ENCODE peak calls at places on chromosomes 5 and 9, in six cellular contexts. One of them, this sample, is unnamed.

GRCh38 chr5:158654415-158654814 is 445.3 kb downstream of the EBF1 start:
- DNase-seq in heart left ventricle: no peak
- DNase-seq in cardiac muscle cell: no peak
- DNase-seq in tibial nerve: no peak
- DNase-seq in transverse colon: no peak
- DNase-seq in GM13976: no peak
- DNase-seq in this sample: no peak

GRCh38 chr5:124747770-124748686 is 1.6 kb upstream of the ZNF608 start:
- DNase-seq in tibial nerve: no peak
- DNase-seq in transverse colon: no peak
- DNase-seq in cardiac muscle cell: peak
- DNase-seq in GM13976: no peak
- DNase-seq in heart left ventricle: no peak
- DNase-seq in this sample: no peak

GRCh38 chr9:78131969-78132687 is 100.5 kb upstream of the GNAQ start:
- DNase-seq in tibial nerve: no peak
- DNase-seq in heart left ventricle: no peak
- DNase-seq in transverse colon: no peak
- DNase-seq in GM13976: no peak
- DNase-seq in cardiac muscle cell: no peak
- DNase-seq in this sample: no peak

GRCh38 chr9:105608685-105609598 is 51.0 kb downstream of the FKTN start:
- DNase-seq in cardiac muscle cell: peak
- DNase-seq in tibial nerve: no peak
- DNase-seq in GM13976: peak
- DNase-seq in transverse colon: no peak
- DNase-seq in heart left ventricle: no peak
- DNase-seq in this sample: no peak

GRCh38 chr9:126614088-126614454 is 343 bp downstream of the LMX1B start:
- DNase-seq in transverse colon: no peak
- DNase-seq in tibial nerve: no peak
- DNase-seq in GM13976: no peak
- DNase-seq in heart left ventricle: no peak
- DNase-seq in cardiac muscle cell: no peak
- DNase-seq in this sample: no peak

GRCh38 chr5:14029185-14029584 is 84.7 kb upstream of the DNAH5 start:
- DNase-seq in tibial nerve: no peak
- DNase-seq in cardiac muscle cell: no peak
- DNase-seq in GM13976: no peak
- DNase-seq in transverse colon: no peak
- DNase-seq in heart left ventricle: no peak
- DNase-seq in this sample: no peak

GRCh38 chr9:93159601-93160418 is 24.1 kb upstream of the WNK2 start:
- DNase-seq in GM13976: peak
- DNase-seq in heart left ventricle: peak
- DNase-seq in cardiac muscle cell: peak
- DNase-seq in transverse colon: peak
- DNase-seq in tibial nerve: peak
- DNase-seq in this sample: peak

GRCh38 chr5:79130781-79131180 is 19.2 kb downstream of the BHMT start:
- DNase-seq in GM13976: no peak
- DNase-seq in tibial nerve: no peak
- DNase-seq in transverse colon: no peak
- DNase-seq in heart left ventricle: no peak
- DNase-seq in cardiac muscle cell: no peak
- DNase-seq in this sample: no peak

GRCh38 chr5:181217111-181217804 is 5.8 kb upstream of the TRIM41 start:
- DNase-seq in GM13976: peak
- DNase-seq in cardiac muscle cell: peak
- DNase-seq in heart left ventricle: no peak
- DNase-seq in tibial nerve: no peak
- DNase-seq in transverse colon: peak
- DNase-seq in this sample: peak

GRCh38 chr9:38620483-38621433 is at the start of gene ANKRD18A:
- DNase-seq in GM13976: peak
- DNase-seq in transverse colon: peak
- DNase-seq in heart left ventricle: peak
- DNase-seq in cardiac muscle cell: peak
- DNase-seq in tibial nerve: no peak
- DNase-seq in this sample: peak

GRCh38 chr5:143648696-143649095 is 163.3 kb upstream of the HMHB1 start:
- DNase-seq in tibial nerve: no peak
- DNase-seq in transverse colon: no peak
- DNase-seq in heart left ventricle: no peak
- DNase-seq in cardiac muscle cell: no peak
- DNase-seq in GM13976: no peak
- DNase-seq in this sample: peak
- TF ChIP-seq CTCF in tibial nerve: no peak
- TF ChIP-seq CTCF in transverse colon: no peak
- TF ChIP-seq CTCF in heart left ventricle: no peak
- TF ChIP-seq CTCF in cardiac muscle cell: no peak
- TF ChIP-seq CTCF in GM13976: no peak
- TF ChIP-seq CTCF in this sample: no peak

GRCh38 chr9:16871358-16872151 is 1.1 kb upstream of the BNC2 start:
- DNase-seq in heart left ventricle: peak
- DNase-seq in cardiac muscle cell: peak
- DNase-seq in transverse colon: peak
- DNase-seq in tibial nerve: peak
- DNase-seq in GM13976: peak
- DNase-seq in this sample: peak
- TF ChIP-seq CTCF in heart left ventricle: no peak
- TF ChIP-seq CTCF in cardiac muscle cell: no peak
- TF ChIP-seq CTCF in transverse colon: peak
- TF ChIP-seq CTCF in tibial nerve: no peak
- TF ChIP-seq CTCF in GM13976: no peak
- TF ChIP-seq CTCF in this sample: no peak

DNA sequence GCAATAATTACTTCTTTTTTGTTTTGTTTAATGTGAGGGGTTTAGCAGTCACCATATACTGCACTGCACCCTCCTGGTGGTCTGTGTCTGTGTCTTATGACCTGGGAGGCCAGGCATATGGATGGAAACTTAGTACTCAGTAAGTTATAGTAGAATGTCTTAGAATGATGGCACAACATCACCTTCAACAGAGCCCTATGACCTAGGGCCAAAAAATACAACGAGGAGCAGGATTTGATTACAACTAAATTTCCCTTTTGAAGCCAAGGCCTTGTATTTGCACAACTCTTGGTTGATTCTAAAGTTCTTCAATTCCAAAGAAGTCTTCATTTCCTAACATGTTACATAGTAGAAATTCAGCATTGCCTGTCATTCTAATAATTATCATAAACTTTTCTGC is 422.1 kb upstream of the PIK3R1 start:
- DNase-seq in heart left ventricle: no peak
- DNase-seq in transverse colon: no peak
- DNase-seq in GM13976: no peak
- DNase-seq in cardiac muscle cell: no peak
- DNase-seq in tibial nerve: no peak
- DNase-seq in this sample: no peak
- TF ChIP-seq CTCF in heart left ventricle: no peak
- TF ChIP-seq CTCF in transverse colon: no peak
- TF ChIP-seq CTCF in GM13976: no peak
- TF ChIP-seq CTCF in cardiac muscle cell: no peak
- TF ChIP-seq CTCF in tibial nerve: no peak
- TF ChIP-seq CTCF in this sample: no peak

DNA sequence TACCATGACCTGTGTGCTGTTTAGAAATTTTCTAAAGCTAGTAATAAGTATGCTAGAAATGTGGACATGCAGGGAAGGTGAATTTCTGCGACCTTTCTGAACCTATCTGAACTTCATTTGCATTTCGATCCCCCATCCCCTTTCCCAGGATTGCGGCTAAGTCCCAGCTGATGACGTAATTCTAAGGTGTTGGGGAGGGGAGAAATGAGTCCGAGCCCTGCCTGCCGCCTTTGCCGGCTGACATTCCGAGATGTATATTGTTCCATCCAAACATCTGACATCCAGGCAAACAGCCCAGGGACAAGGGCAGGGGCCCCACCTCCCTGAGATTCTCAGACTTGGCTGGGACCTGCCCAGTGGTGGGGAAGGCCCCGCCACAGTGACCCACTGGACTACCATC is 494.6 kb downstream of the ENC1 start:
- DNase-seq in tibial nerve: no peak
- DNase-seq in cardiac muscle cell: no peak
- DNase-seq in GM13976: no peak
- DNase-seq in heart left ventricle: no peak
- DNase-seq in transverse colon: no peak
- DNase-seq in this sample: no peak
- TF ChIP-seq CTCF in tibial nerve: no peak
- TF ChIP-seq CTCF in cardiac muscle cell: no peak
- TF ChIP-seq CTCF in GM13976: no peak
- TF ChIP-seq CTCF in heart left ventricle: no peak
- TF ChIP-seq CTCF in transverse colon: no peak
- TF ChIP-seq CTCF in this sample: no peak

DNA sequence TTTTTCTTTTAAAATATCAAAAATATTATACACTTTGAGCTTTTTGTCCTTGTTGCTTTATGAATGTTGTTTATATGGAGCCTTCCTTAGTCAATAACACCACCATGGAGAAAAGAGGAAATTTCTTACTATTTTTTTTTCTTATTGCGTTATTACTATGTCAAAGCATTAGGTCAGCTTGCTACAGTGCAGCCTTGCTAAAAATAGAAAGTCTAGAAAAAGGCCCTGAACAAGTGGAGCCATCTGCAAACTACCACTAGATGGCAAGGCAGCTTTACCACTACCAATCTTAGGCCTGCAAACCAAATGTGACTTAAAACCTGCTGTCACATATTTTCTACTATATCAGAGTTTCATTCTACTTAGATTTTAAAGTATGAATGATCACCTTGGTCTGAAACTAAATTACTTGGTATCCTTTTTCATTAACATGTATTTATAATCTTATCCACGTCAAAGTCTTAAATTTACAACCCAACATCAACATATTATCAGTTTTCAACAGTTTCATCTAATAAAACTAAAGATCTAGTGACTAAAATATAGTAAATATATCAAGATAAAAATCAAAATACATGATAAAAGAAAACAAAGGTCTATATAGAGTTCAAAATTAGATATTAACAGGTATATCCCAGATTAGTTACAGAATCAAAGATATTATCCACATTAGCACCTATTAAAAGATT is 113.1 kb upstream of the ACOT12 start:
- DNase-seq in heart left ventricle: peak
- DNase-seq in tibial nerve: peak
- DNase-seq in GM13976: peak
- DNase-seq in cardiac muscle cell: peak
- DNase-seq in transverse colon: peak
- DNase-seq in this sample: peak
- TF ChIP-seq CTCF in heart left ventricle: peak
- TF ChIP-seq CTCF in tibial nerve: peak
- TF ChIP-seq CTCF in GM13976: peak
- TF ChIP-seq CTCF in cardiac muscle cell: peak
- TF ChIP-seq CTCF in transverse colon: peak
- TF ChIP-seq CTCF in this sample: peak

GRCh38 chr9:87107072-87107471 is 159.8 kb upstream of the GAS1 start:
- DNase-seq in transverse colon: no peak
- DNase-seq in GM13976: no peak
- DNase-seq in cardiac muscle cell: no peak
- DNase-seq in heart left ventricle: no peak
- DNase-seq in tibial nerve: no peak
- DNase-seq in this sample: no peak
- TF ChIP-seq CTCF in transverse colon: no peak
- TF ChIP-seq CTCF in GM13976: no peak
- TF ChIP-seq CTCF in cardiac muscle cell: peak
- TF ChIP-seq CTCF in heart left ventricle: no peak
- TF ChIP-seq CTCF in tibial nerve: no peak
- TF ChIP-seq CTCF in this sample: no peak

This sample was measured in activated CD8-positive, alpha-beta T cell treated with anti-CD3 and anti-CD28 coated beads for 36 hours.